ENCODE peak calls at places on chromosomes 2 and 18, in nine cellular contexts. One of them, this sample, is unnamed.

GRCh38 chr2:231615058-231615671 is 22.5 kb downstream of the TEX44 start:
- DNase-seq in Peyer's patch: no peak
- DNase-seq in heart right ventricle: peak; percentile 21
- DNase-seq in HL-60: no peak
- DNase-seq in ovary: peak; percentile 52
- DNase-seq in AG04450: no peak
- DNase-seq in aorta: no peak
- DNase-seq in gastrocnemius medialis: no peak
- DNase-seq in upper lobe of right lung: no peak
- DNase-seq in this sample: no peak

GRCh38 chr2:181742908-181743722 is 62.8 kb upstream of the NEUROD1 start:
- DNase-seq in Peyer's patch: no peak
- DNase-seq in heart right ventricle: no peak
- DNase-seq in HL-60: peak; percentile 36
- DNase-seq in ovary: no peak
- DNase-seq in AG04450: peak; percentile 11
- DNase-seq in aorta: no peak
- DNase-seq in gastrocnemius medialis: no peak
- DNase-seq in upper lobe of right lung: no peak
- DNase-seq in this sample: peak; percentile 17

GRCh38 chr2:15432642-15433261 is 128.4 kb downstream of the NBAS start:
- DNase-seq in Peyer's patch: no peak
- DNase-seq in heart right ventricle: no peak
- DNase-seq in HL-60: no peak
- DNase-seq in ovary: no peak
- DNase-seq in AG04450: no peak
- DNase-seq in aorta: no peak
- DNase-seq in gastrocnemius medialis: no peak
- DNase-seq in upper lobe of right lung: no peak
- DNase-seq in this sample: no peak

GRCh38 chr2:193743089-193743488 is 1548.4 kb upstream of the TMEFF2 start:
- DNase-seq in Peyer's patch: no peak
- DNase-seq in heart right ventricle: no peak
- DNase-seq in HL-60: no peak
- DNase-seq in ovary: no peak
- DNase-seq in AG04450: no peak
- DNase-seq in aorta: no peak
- DNase-seq in gastrocnemius medialis: no peak
- DNase-seq in upper lobe of right lung: no peak
- DNase-seq in this sample: no peak

GRCh38 chr2:240792658-240793312 is 27.2 kb downstream of the KIF1A start:
- DNase-seq in Peyer's patch: no peak
- DNase-seq in heart right ventricle: peak; percentile 1
- DNase-seq in HL-60: no peak
- DNase-seq in ovary: peak; percentile 22
- DNase-seq in AG04450: no peak
- DNase-seq in aorta: peak; percentile 38
- DNase-seq in gastrocnemius medialis: no peak
- DNase-seq in upper lobe of right lung: peak; percentile 44
- DNase-seq in this sample: peak; percentile 79

GRCh38 chr2:203498161-203498560 is 36.9 kb downstream of the RAPH1 start:
- DNase-seq in Peyer's patch: no peak
- DNase-seq in heart right ventricle: no peak
- DNase-seq in HL-60: no peak
- DNase-seq in ovary: no peak
- DNase-seq in AG04450: peak; percentile 26
- DNase-seq in aorta: no peak
- DNase-seq in gastrocnemius medialis: no peak
- DNase-seq in upper lobe of right lung: no peak
- DNase-seq in this sample: no peak

GRCh38 chr2:224284134-224284946 is 117.6 kb downstream of the FAM124B start:
- DNase-seq in Peyer's patch: no peak
- DNase-seq in heart right ventricle: no peak
- DNase-seq in HL-60: peak; percentile 11
- DNase-seq in ovary: no peak
- DNase-seq in AG04450: no peak
- DNase-seq in aorta: no peak
- DNase-seq in gastrocnemius medialis: no peak
- DNase-seq in upper lobe of right lung: no peak
- DNase-seq in this sample: peak; percentile 19

GRCh38 chr2:221467610-221468009 is 104.5 kb downstream of the EPHA4 start:
- DNase-seq in Peyer's patch: no peak
- DNase-seq in heart right ventricle: no peak
- DNase-seq in HL-60: no peak
- DNase-seq in ovary: peak; percentile 18
- DNase-seq in AG04450: no peak
- DNase-seq in aorta: no peak
- DNase-seq in gastrocnemius medialis: no peak
- DNase-seq in upper lobe of right lung: no peak
- DNase-seq in this sample: no peak

GRCh38 chr18:74496508-74497307 is 545 bp downstream of the CNDP2 start:
- DNase-seq in Peyer's patch: peak; percentile 53
- DNase-seq in heart right ventricle: peak; percentile 76
- DNase-seq in HL-60: peak; percentile 63
- DNase-seq in ovary: peak; percentile 69
- DNase-seq in AG04450: peak; percentile 8
- DNase-seq in aorta: peak; percentile 88
- DNase-seq in gastrocnemius medialis: peak; percentile 46
- DNase-seq in upper lobe of right lung: peak; percentile 87
- DNase-seq in this sample: peak; percentile 60

GRCh38 chr2:219722276-219722883 is 95.0 kb downstream of the SLC4A3 start:
- DNase-seq in Peyer's patch: no peak
- DNase-seq in heart right ventricle: no peak
- DNase-seq in HL-60: no peak
- DNase-seq in ovary: no peak
- DNase-seq in AG04450: no peak
- DNase-seq in aorta: no peak
- DNase-seq in gastrocnemius medialis: no peak
- DNase-seq in upper lobe of right lung: no peak
- DNase-seq in this sample: no peak

GRCh38 chr18:27723168-27723567 is 453.8 kb downstream of the CDH2 start:
- DNase-seq in Peyer's patch: no peak
- DNase-seq in heart right ventricle: no peak
- DNase-seq in HL-60: no peak
- DNase-seq in ovary: no peak
- DNase-seq in AG04450: no peak
- DNase-seq in aorta: no peak
- DNase-seq in gastrocnemius medialis: no peak
- DNase-seq in upper lobe of right lung: no peak
- DNase-seq in this sample: no peak

GRCh38 chr2:172888704-172889103 is 153.1 kb downstream of the RAPGEF4 start:
- DNase-seq in Peyer's patch: no peak
- DNase-seq in heart right ventricle: no peak
- DNase-seq in HL-60: no peak
- DNase-seq in ovary: no peak
- DNase-seq in AG04450: no peak
- DNase-seq in aorta: no peak
- DNase-seq in gastrocnemius medialis: no peak
- DNase-seq in upper lobe of right lung: no peak
- DNase-seq in this sample: no peak

GRCh38 chr2:105307550-105307949 is 22.0 kb downstream of the TGFBRAP1 start:
- DNase-seq in Peyer's patch: no peak
- DNase-seq in heart right ventricle: no peak
- DNase-seq in HL-60: no peak
- DNase-seq in ovary: no peak
- DNase-seq in AG04450: no peak
- DNase-seq in aorta: no peak
- DNase-seq in gastrocnemius medialis: no peak
- DNase-seq in upper lobe of right lung: no peak
- DNase-seq in this sample: no peak

GRCh38 chr2:53202063-53202462 is 565.5 kb upstream of the CHAC2 start:
- DNase-seq in Peyer's patch: no peak
- DNase-seq in heart right ventricle: no peak
- DNase-seq in HL-60: no peak
- DNase-seq in ovary: no peak
- DNase-seq in AG04450: peak; percentile 59
- DNase-seq in aorta: no peak
- DNase-seq in gastrocnemius medialis: no peak
- DNase-seq in upper lobe of right lung: no peak
- DNase-seq in this sample: peak; percentile 44

GRCh38 chr18:24208270-24209035 is 69.6 kb downstream of the CABYR start:
- DNase-seq in Peyer's patch: no peak
- DNase-seq in heart right ventricle: no peak
- DNase-seq in HL-60: no peak
- DNase-seq in ovary: no peak
- DNase-seq in AG04450: no peak
- DNase-seq in aorta: no peak
- DNase-seq in gastrocnemius medialis: no peak
- DNase-seq in upper lobe of right lung: no peak
- DNase-seq in this sample: no peak

GRCh38 chr2:233076749-233077148 is 16.6 kb downstream of the INPP5D start:
- DNase-seq in Peyer's patch: no peak
- DNase-seq in heart right ventricle: no peak
- DNase-seq in HL-60: peak; percentile 35
- DNase-seq in ovary: no peak
- DNase-seq in AG04450: no peak
- DNase-seq in aorta: no peak
- DNase-seq in gastrocnemius medialis: no peak
- DNase-seq in upper lobe of right lung: no peak
- DNase-seq in this sample: no peak

GRCh38 chr18:57998461-57998860 is 45.6 kb upstream of the NEDD4L start:
- DNase-seq in Peyer's patch: no peak
- DNase-seq in heart right ventricle: no peak
- DNase-seq in HL-60: no peak
- DNase-seq in ovary: no peak
- DNase-seq in AG04450: no peak
- DNase-seq in aorta: no peak
- DNase-seq in gastrocnemius medialis: no peak
- DNase-seq in upper lobe of right lung: no peak
- DNase-seq in this sample: no peak

GRCh38 chr2:213723707-213724106 is 439.4 kb downstream of the SPAG16 start:
- DNase-seq in Peyer's patch: no peak
- DNase-seq in heart right ventricle: no peak
- DNase-seq in HL-60: no peak
- DNase-seq in ovary: no peak
- DNase-seq in AG04450: no peak
- DNase-seq in aorta: no peak
- DNase-seq in gastrocnemius medialis: no peak
- DNase-seq in upper lobe of right lung: no peak
- DNase-seq in this sample: no peak

GRCh38 chr2:102826904-102827303 is 65.1 kb downstream of the TMEM182 start:
- DNase-seq in Peyer's patch: no peak
- DNase-seq in heart right ventricle: peak; percentile 44
- DNase-seq in HL-60: no peak
- DNase-seq in ovary: no peak
- DNase-seq in AG04450: no peak
- DNase-seq in aorta: no peak
- DNase-seq in gastrocnemius medialis: peak; percentile 87
- DNase-seq in upper lobe of right lung: no peak
- DNase-seq in this sample: peak; percentile 70

GRCh38 chr2:1767939-1768691 is 23.8 kb upstream of the PXDN start:
- DNase-seq in Peyer's patch: no peak
- DNase-seq in heart right ventricle: no peak
- DNase-seq in HL-60: no peak
- DNase-seq in ovary: no peak
- DNase-seq in AG04450: no peak
- DNase-seq in aorta: peak; percentile 71
- DNase-seq in gastrocnemius medialis: no peak
- DNase-seq in upper lobe of right lung: no peak
- DNase-seq in this sample: no peak

GRCh38 chr2:129179199-129179598 is 800.3 kb upstream of the RAB6C start:
- DNase-seq in Peyer's patch: no peak
- DNase-seq in heart right ventricle: no peak
- DNase-seq in HL-60: no peak
- DNase-seq in ovary: no peak
- DNase-seq in AG04450: no peak
- DNase-seq in aorta: no peak
- DNase-seq in gastrocnemius medialis: no peak
- DNase-seq in upper lobe of right lung: no peak
- DNase-seq in this sample: no peak
- H3K4me3 ChIP-seq in Peyer's patch: no peak overlapping the region
- H3K4me3 ChIP-seq in heart right ventricle: no peak overlapping the region
- H3K4me3 ChIP-seq in HL-60: no peak overlapping the region
- H3K4me3 ChIP-seq in ovary: no peak overlapping the region
- H3K4me3 ChIP-seq in AG04450: no peak overlapping the region
- H3K4me3 ChIP-seq in aorta: no peak overlapping the region
- H3K4me3 ChIP-seq in gastrocnemius medialis: no peak overlapping the region
- H3K4me3 ChIP-seq in upper lobe of right lung: no peak overlapping the region
- H3K4me3 ChIP-seq in this sample: no peak overlapping the region

GRCh38 chr2:177669625-177670330 is 277.2 kb downstream of the AGPS start:
- DNase-seq in Peyer's patch: no peak
- DNase-seq in heart right ventricle: no peak
- DNase-seq in HL-60: no peak
- DNase-seq in ovary: no peak
- DNase-seq in AG04450: no peak
- DNase-seq in aorta: no peak
- DNase-seq in gastrocnemius medialis: no peak
- DNase-seq in upper lobe of right lung: no peak
- DNase-seq in this sample: peak; percentile 96
- H3K27me3 ChIP-seq in Peyer's patch: no peaks in the 10 kb centered on the region
- H3K27me3 ChIP-seq in heart right ventricle: no peaks in the 10 kb centered on the region
- H3K27me3 ChIP-seq in HL-60: peaks cover 2% of the 10 kb centered on the region
- H3K27me3 ChIP-seq in ovary: no peaks in the 10 kb centered on the region
- H3K27me3 ChIP-seq in AG04450: peaks cover 5% of the 10 kb centered on the region
- H3K27me3 ChIP-seq in aorta: no peaks in the 10 kb centered on the region
- H3K27me3 ChIP-seq in gastrocnemius medialis: no peaks in the 10 kb centered on the region
- H3K27me3 ChIP-seq in upper lobe of right lung: peaks cover 3% of the 10 kb centered on the region
- H3K27me3 ChIP-seq in this sample: no peaks in the 10 kb centered on the region

DNA sequence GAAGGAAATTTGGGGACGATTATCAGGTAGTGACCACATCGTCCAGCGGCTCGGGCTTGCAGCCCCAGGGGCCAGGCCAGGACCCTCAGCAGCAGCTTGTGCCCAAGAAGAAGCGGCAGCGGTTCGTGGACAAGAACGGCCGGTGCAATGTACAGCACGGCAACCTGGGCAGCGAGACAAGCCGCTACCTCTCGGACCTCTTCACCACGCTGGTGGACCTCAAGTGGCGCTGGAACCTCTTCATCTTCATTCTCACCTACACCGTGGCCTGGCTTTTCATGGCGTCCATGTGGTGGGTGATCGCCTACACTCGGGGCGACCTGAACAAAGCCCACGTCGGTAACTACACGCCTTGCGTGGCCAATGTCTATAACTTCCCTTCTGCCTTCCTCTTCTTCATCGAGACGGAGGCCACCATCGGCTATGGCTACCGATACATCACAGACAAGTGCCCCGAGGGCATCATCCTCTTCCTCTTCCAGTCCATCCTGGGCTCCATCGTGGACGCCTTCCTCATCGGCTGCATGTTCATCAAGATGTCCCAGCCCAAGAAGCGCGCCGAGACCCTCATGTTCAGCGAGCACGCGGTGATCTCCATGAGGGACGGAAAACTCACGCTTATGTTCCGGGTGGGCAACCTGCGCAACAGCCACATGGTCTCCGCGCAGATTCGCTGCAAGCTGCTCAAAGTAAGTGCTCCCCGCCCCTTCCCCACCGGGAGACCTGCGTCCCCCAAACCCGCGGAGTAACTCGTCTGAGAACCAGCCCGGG is 479 bp downstream of the KCNJ3 start:
- DNase-seq in Peyer's patch: no peak
- DNase-seq in heart right ventricle: no peak
- DNase-seq in HL-60: no peak
- DNase-seq in ovary: no peak
- DNase-seq in AG04450: no peak
- DNase-seq in aorta: peak; percentile 74
- DNase-seq in gastrocnemius medialis: no peak
- DNase-seq in upper lobe of right lung: no peak
- DNase-seq in this sample: no peak
- H3K4me3 ChIP-seq in Peyer's patch: peak overlapping the region; percentile 77
- H3K4me3 ChIP-seq in heart right ventricle: peak overlapping the region; percentile 31
- H3K4me3 ChIP-seq in HL-60: no peak overlapping the region
- H3K4me3 ChIP-seq in ovary: no peak overlapping the region
- H3K4me3 ChIP-seq in AG04450: no peak overlapping the region
- H3K4me3 ChIP-seq in aorta: peak overlapping the region; percentile 72
- H3K4me3 ChIP-seq in gastrocnemius medialis: peak overlapping the region; percentile 21
- H3K4me3 ChIP-seq in upper lobe of right lung: no peak overlapping the region
- H3K4me3 ChIP-seq in this sample: no peak overlapping the region

GRCh38 chr2:152353364-152353763 is 18.4 kb downstream of the FMNL2 start:
- DNase-seq in Peyer's patch: no peak
- DNase-seq in heart right ventricle: no peak
- DNase-seq in HL-60: no peak
- DNase-seq in ovary: no peak
- DNase-seq in AG04450: no peak
- DNase-seq in aorta: no peak
- DNase-seq in gastrocnemius medialis: no peak
- DNase-seq in upper lobe of right lung: no peak
- DNase-seq in this sample: no peak
- H3K27me3 ChIP-seq in Peyer's patch: no peaks in the 10 kb centered on the region
- H3K27me3 ChIP-seq in heart right ventricle: no peaks in the 10 kb centered on the region
- H3K27me3 ChIP-seq in HL-60: no peaks in the 10 kb centered on the region
- H3K27me3 ChIP-seq in ovary: no peaks in the 10 kb centered on the region
- H3K27me3 ChIP-seq in AG04450: no peaks in the 10 kb centered on the region
- H3K27me3 ChIP-seq in aorta: no peaks in the 10 kb centered on the region
- H3K27me3 ChIP-seq in gastrocnemius medialis: no peaks in the 10 kb centered on the region
- H3K27me3 ChIP-seq in upper lobe of right lung: no peaks in the 10 kb centered on the region
- H3K27me3 ChIP-seq in this sample: no peaks in the 10 kb centered on the region